ENCODE peak calls at places on chromosomes 13 and 19, in seven cellular contexts. T is lower leg skin, Y is neural progenitor cell, H is AG09309, U is thoracic aorta, M is tibial nerve, K is breast epithelium. G is an unnamed sample.

GRCh38 chr19:44587863-44588752 is 25.3 kb upstream of the IGSF23 start:
- DNase-seq in M (no peak), T (no peak), U (no peak), H (peak), K (no peak), Y (no peak), G (no peak)

GRCh38 chr19:29083863-29084262 is 129.1 kb downstream of the UQCRFS1 start:
- DNase-seq in M (no peak), H (no peak), T (no peak), K (no peak), U (no peak), Y (no peak), G (no peak)

GRCh38 chr19:50414850-50415660 is 3.7 kb upstream of the SPIB start:
- DNase-seq in M (peak), K (peak), T (peak), U (no peak), Y (peak), H (no peak), G (peak)

GRCh38 chr13:113406321-113407102 is 42.6 kb upstream of the GRTP1 start:
- DNase-seq in K (no peak), Y (no peak), H (no peak), U (no peak), T (no peak), M (no peak), G (peak)

GRCh38 chr19:21084343-21084742 is 2.3 kb downstream of the ZNF714 start:
- DNase-seq in H (peak), U (no peak), Y (no peak), K (no peak), M (no peak), T (no peak), G (no peak)

GRCh38 chr19:9834726-9835506 is at the start of gene PIN1:
- DNase-seq in T (peak), Y (peak), U (peak), K (peak), H (peak), M (peak), G (peak)

GRCh38 chr19:48481846-48482639 is 12.9 kb downstream of the CYTH2 start:
- DNase-seq in Y (no peak), M (no peak), H (no peak), K (no peak), T (no peak), U (no peak), G (no peak)

GRCh38 chr19:1322198-1322981 is 36.7 kb downstream of the EFNA2 start:
- DNase-seq in U (no peak), H (no peak), K (no peak), M (no peak), T (no peak), Y (no peak), G (no peak)

GRCh38 chr13:21402586-21403307 is 56.4 kb downstream of the ZDHHC20 start:
- DNase-seq in K (no peak), M (no peak), U (no peak), H (no peak), T (no peak), Y (no peak), G (no peak)

GRCh38 chr13:24161010-24161775 is 673 bp downstream of the SPATA13 start:
- DNase-seq in U (no peak), T (no peak), K (no peak), Y (peak), H (no peak), M (no peak), G (no peak)

GRCh38 chr13:99124695-99125334 is 75.8 kb upstream of the UBAC2 start:
- DNase-seq in H (peak), Y (no peak), T (no peak), M (no peak), K (no peak), U (no peak), G (no peak)

GRCh38 chr19:53883741-53884140 is 1.7 kb downstream of the PRKCG start:
- DNase-seq in M (no peak), T (no peak), K (no peak), H (no peak), U (no peak), Y (no peak), G (no peak)

GRCh38 chr13:51981355-51981754 is 29.9 kb downstream of the ATP7B start:
- DNase-seq in K (no peak), H (no peak), M (no peak), T (no peak), U (no peak), Y (no peak), G (no peak)

DNA sequence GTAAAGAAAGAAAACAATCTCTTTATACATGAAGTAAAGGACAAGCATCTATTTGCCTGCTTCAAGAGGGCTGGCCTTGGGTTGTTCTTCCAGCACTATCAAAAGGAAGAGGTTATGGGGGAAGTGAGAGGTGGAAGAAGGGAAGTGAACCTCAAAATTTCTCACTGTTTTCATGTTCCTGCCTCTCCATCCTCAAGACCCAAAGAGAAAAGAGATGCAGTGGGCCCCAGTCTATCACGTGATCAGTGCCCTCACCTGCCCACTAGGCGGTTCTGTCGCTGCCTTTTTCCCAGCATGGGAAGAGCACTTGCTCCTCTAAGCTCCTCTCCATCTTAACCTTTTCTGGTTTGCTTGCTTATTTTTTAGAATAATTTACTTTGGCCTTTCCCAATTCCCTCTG is 6.2 kb upstream of the USP12 start:
- DNase-seq in H (no peak), U (no peak), K (no peak), T (no peak), Y (peak), M (no peak), G (no peak)
- TF ChIP-seq CTCF in H (no peak), U (no peak), K (no peak), T (no peak), Y (peak), M (no peak), G (no peak)

GRCh38 chr13:65656740-65657329 is 1573.3 kb downstream of the PCDH9 start:
- DNase-seq in H (no peak), K (no peak), T (no peak), U (no peak), Y (no peak), M (no peak), G (no peak)
- TF ChIP-seq CTCF in H (peak), K (no peak), T (no peak), U (peak), Y (peak), M (peak), G (peak)

DNA sequence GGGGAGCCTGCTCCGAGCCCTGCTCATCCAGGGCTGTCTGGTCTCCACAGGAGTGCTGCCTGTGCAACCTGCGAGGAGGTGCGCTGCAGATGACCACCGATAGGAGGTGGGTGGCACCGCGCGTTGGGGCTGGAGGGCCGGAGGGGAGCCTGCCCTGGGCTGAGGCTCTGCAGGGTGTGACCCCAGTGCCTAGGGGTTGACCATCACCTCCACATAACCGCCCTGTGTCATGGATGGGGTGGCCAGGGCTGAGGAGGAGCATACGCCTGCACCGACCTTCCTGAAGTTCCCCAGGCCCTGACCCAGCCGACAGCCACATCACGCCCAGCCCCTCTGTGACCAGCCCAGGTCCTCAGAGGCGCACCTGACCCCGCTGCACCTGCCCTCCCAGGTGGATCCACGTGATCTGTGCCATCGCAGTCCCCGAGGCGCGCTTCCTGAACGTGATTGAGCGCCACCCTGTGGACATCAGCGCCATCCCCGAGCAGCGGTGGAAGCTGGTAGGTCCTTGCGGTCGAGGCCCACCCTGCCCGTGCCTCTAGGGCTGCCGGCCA is 168.7 kb downstream of the KDM4B start:
- DNase-seq in H (no peak), M (no peak), T (no peak), K (no peak), U (no peak), Y (peak), G (no peak)
- TF ChIP-seq CTCF in H (no peak), M (no peak), T (no peak), K (no peak), U (no peak), Y (peak), G (peak)

DNA sequence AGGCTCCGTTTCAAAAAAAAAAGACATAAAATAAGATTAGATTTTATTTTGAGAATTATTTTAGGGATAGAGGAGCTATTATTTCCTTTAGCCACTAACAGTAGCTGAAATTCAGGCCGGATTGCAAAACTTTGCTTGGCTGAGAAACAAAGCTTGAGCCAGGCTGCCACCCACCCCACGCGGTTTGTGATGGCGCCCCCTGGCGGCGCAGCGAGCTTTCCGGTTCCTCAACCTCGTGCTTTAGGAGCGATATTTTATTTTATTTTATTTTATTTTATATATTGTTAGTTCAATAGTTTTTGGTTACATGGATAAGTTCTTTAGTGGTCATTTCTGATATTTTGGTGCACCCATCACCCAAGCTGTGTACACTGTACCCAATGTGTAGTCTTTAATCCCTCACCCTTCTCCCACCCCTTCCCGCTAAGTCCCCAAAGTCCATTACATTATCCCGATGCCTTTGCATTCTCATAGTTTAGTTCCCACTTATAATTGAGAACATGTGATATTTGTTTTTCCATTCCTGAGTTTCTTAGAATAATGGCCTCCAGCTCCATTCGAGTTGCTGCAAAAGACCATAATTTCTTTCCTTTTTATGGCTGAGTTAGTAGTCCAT is 19.8 kb upstream of the CEACAM4 start:
- DNase-seq in M (no peak), T (no peak), H (no peak), Y (no peak), K (no peak), U (no peak), G (no peak)
- TF ChIP-seq CTCF in M (no peak), T (no peak), H (peak), Y (peak), K (no peak), U (no peak), G (peak)

DNA sequence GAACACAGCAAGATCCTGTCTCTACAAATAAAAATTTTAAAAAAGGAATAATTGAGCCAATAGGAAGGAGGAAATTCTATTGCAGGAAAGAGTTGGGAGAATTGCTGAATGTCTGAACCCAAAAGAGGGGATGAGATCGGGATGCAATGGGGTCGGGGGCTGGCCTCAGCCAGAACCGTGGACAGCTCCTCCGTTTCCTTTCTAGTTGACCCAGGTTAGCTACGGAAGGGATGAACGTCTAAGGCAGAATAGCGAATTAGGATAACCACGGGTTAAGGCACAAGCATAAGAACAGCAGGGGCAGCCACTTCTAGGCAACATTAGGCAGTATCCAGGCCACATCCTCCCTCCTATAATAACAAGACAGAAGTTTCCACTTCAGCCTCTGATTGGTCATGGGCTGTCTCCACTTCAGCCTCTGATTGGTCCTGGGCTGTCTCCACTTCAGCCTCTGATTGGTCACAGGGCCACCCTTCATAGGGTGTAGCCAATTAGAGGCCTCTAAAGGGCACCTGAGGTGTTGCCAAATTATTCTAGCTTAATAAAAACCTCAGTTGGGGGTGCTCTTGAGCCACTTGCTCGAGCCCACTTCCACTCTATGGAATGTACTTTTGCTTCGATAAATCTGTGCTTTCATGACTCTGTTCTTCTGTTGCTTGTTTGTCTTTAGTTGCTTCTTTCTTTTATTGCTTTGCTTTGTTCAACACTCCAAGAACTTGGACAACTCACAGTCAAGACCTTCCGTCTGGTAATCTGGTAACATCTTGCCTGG is 24.9 kb upstream of the TPM4 start:
- DNase-seq in M (no peak), U (no peak), Y (no peak), K (no peak), H (no peak), T (no peak), G (no peak)
- TF ChIP-seq CTCF in M (no peak), U (no peak), Y (no peak), K (no peak), H (no peak), T (no peak), G (no peak)

GRCh38 chr13:80101040-80101439 is 239.9 kb downstream of the SPRY2 start:
- DNase-seq in T (no peak), M (no peak), H (no peak), Y (no peak), K (no peak), U (no peak), G (no peak)

GRCh38 chr13:80100636-80101035 is 240.3 kb downstream of the SPRY2 start:
- DNase-seq in Y (no peak), H (no peak), T (no peak), K (no peak), M (no peak), U (no peak), G (no peak)

GRCh38 chr13:80109313-80109712 is 231.6 kb downstream of the SPRY2 start:
- DNase-seq in U (no peak), Y (no peak), T (no peak), H (no peak), M (no peak), K (no peak), G (no peak)

GRCh38 chr13:80105350-80105749 is 235.6 kb downstream of the SPRY2 start:
- DNase-seq in K (no peak), T (no peak), H (no peak), M (no peak), Y (no peak), U (no peak), G (no peak)
- TF ChIP-seq CTCF in K (no peak), T (no peak), H (no peak), M (no peak), Y (no peak), U (no peak), G (no peak)

GRCh38 chr19:31461814-31462539 is 112.7 kb upstream of the TSHZ3 start:
- DNase-seq in Y (no peak), T (no peak), H (peak), K (no peak), U (no peak), M (no peak), G (no peak)
- TF ChIP-seq CTCF in Y (no peak), T (no peak), H (peak), K (no peak), U (no peak), M (no peak), G (no peak)

GRCh38 chr13:45121421-45121820 is 1.1 kb downstream of the GTF2F2 start:
- DNase-seq in U (no peak), H (no peak), M (no peak), Y (peak), K (no peak), T (no peak), G (no peak)
- TF ChIP-seq CTCF in U (no peak), H (peak), M (no peak), Y (peak), K (no peak), T (no peak), G (no peak)

DNA sequence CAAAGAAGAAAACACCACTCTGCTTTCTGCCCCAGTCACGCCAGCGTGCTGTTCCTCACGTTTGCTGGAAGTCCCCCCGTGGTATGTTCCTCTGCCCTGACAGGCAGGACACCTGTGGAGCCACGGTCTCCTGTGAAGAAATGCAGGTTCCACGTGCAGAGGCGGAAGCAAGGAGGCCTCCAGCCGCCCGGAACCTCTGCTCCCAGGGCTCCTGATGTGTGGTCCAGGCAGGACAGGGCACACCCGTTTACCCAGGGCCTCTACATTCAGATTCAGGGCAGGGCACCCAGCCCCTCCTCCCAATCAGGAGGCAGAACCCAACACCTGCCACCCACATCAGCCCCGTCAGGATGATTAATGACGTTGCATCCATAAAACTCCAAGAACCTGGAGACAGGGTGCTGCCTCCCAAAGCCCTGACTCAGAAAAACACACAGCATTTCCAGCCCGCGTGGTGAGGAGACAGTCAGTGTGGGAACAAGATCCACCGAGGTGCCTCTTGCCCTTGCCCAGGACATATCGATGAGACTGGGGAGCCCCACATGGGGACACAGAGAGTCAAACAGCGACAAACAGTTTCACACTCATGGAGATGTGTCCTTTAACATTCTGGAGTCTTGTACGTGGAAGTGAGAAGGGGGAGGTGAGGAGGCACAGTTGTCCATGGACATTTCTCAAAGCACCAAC is 76.2 kb downstream of the COL4A1 start:
- DNase-seq in H (no peak), U (no peak), T (no peak), K (no peak), M (no peak), Y (no peak), G (no peak)
- TF ChIP-seq CTCF in H (no peak), U (no peak), T (no peak), K (no peak), M (no peak), Y (no peak), G (no peak)

G was measured in dorsolateral prefrontal cortex.